ENCODE peak calls at places on chromosomes 16 and 17, in eight cellular contexts. K, Z, W, U, Q, S, E and R are unnamed samples.

GRCh38 chr17:81039854-81040758 is 5.2 kb downstream of the BAIAP2 start:
- DNase-seq in K (peak), Z (no peak), W (no peak), U (peak), Q (no peak), S (peak), E (no peak), R (no peak)

GRCh38 chr17:77456951-77457548 is 316.3 kb downstream of the SEC14L1 start:
- DNase-seq in K (no peak), Z (no peak), W (no peak), U (no peak), Q (no peak), S (no peak), E (no peak), R (no peak)

GRCh38 chr17:350706-351435 is 1.7 kb downstream of the RPH3AL start:
- DNase-seq in K (peak), Z (peak), W (no peak), U (peak), Q (no peak), S (peak), E (no peak), R (no peak)

GRCh38 chr17:80524150-80524712 is 20.4 kb upstream of the RPTOR start:
- DNase-seq in K (no peak), Z (no peak), W (no peak), U (no peak), Q (no peak), S (no peak), E (no peak), R (no peak)

GRCh38 chr17:4054446-4054845 is 88.4 kb downstream of the ZZEF1 start:
- DNase-seq in K (no peak), Z (no peak), W (no peak), U (no peak), Q (no peak), S (no peak), E (no peak), R (no peak)

GRCh38 chr16:83403751-83404150 is 404.0 kb upstream of the HSBP1 start:
- DNase-seq in K (no peak), Z (no peak), W (no peak), U (peak), Q (no peak), S (no peak), E (no peak), R (no peak)

GRCh38 chr17:33572615-33573014 is 279.5 kb upstream of the ASIC2 start:
- DNase-seq in K (no peak), Z (no peak), W (no peak), U (no peak), Q (no peak), S (peak), E (no peak), R (no peak)

GRCh38 chr17:83101805-83102480 is 22.5 kb downstream of the METRNL start:
- DNase-seq in K (peak), Z (no peak), W (no peak), U (no peak), Q (no peak), S (no peak), E (no peak), R (no peak)

GRCh38 chr16:27918755-27919154 is 144.8 kb downstream of the GSG1L start:
- DNase-seq in K (no peak), Z (no peak), W (no peak), U (peak), Q (no peak), S (no peak), E (no peak), R (no peak)

GRCh38 chr17:45733781-45734180 is 50.3 kb upstream of the CRHR1 start:
- DNase-seq in K (no peak), Z (no peak), W (no peak), U (no peak), Q (no peak), S (no peak), E (no peak), R (no peak)

GRCh38 chr17:58352843-58353719 is 1.1 kb upstream of the SUPT4H1 start:
- DNase-seq in K (peak), Z (peak), W (peak), U (peak), Q (no peak), S (peak), E (no peak), R (peak)

GRCh38 chr16:12096162-12096781 is 119.7 kb downstream of the SNX29 start:
- DNase-seq in K (no peak), Z (no peak), W (no peak), U (peak), Q (no peak), S (peak), E (no peak), R (no peak)

GRCh38 chr16:55453909-55454308 is 25.1 kb upstream of the MMP2 start:
- DNase-seq in K (no peak), Z (no peak), W (no peak), U (no peak), Q (no peak), S (no peak), E (no peak), R (no peak)

GRCh38 chr17:2050246-2050866 is 4.5 kb upstream of the HIC1 start:
- DNase-seq in K (peak), Z (peak), W (peak), U (peak), Q (peak), S (peak), E (peak), R (no peak)

GRCh38 chr16:55832425-55832787 is 490 bp downstream of the CES1 start:
- DNase-seq in K (no peak), Z (no peak), W (no peak), U (no peak), Q (no peak), S (no peak), E (no peak), R (no peak)

GRCh38 chr17:7894866-7895265 is 6.3 kb downstream of the CHD3 start:
- DNase-seq in K (no peak), Z (no peak), W (no peak), U (no peak), Q (no peak), S (no peak), E (no peak), R (no peak)

GRCh38 chr17:77445030-77445907 is 304.5 kb downstream of the SEC14L1 start:
- DNase-seq in K (peak), Z (no peak), W (peak), U (no peak), Q (peak), S (no peak), E (peak), R (peak)

GRCh38 chr16:26905336-26905735 is 161.4 kb upstream of the C16orf82 start:
- DNase-seq in K (no peak), Z (no peak), W (no peak), U (no peak), Q (no peak), S (no peak), E (no peak), R (no peak)

GRCh38 chr16:15996432-15997109 is 47.2 kb downstream of the ABCC1 start:
- DNase-seq in K (peak), Z (peak), W (no peak), U (peak), Q (no peak), S (peak), E (no peak), R (no peak)

GRCh38 chr17:45092932-45093430 is 31.9 kb downstream of the NMT1 start:
- DNase-seq in K (peak), Z (peak), W (no peak), U (peak), Q (no peak), S (peak), E (no peak), R (no peak)

GRCh38 chr16:73172621-73173312 is 124.8 kb upstream of the ZFHX3 start:
- DNase-seq in K (peak), Z (peak), W (no peak), U (peak), Q (no peak), S (peak), E (no peak), R (no peak)

GRCh38 chr17:17782425-17783120 is 54.2 kb downstream of the SREBF1 start:
- DNase-seq in K (peak), Z (peak), W (no peak), U (peak), Q (no peak), S (no peak), E (no peak), R (no peak)

GRCh38 chr17:3213587-3213986 is 6.1 kb downstream of the OR1A1 start:
- DNase-seq in K (no peak), Z (no peak), W (no peak), U (no peak), Q (no peak), S (no peak), E (no peak), R (no peak)